ENCODE peak calls at places on chromosomes 3 and 15, in ten cellular contexts. V is glutamatergic neuron; X is mucosa of descending colon; K is activated CD8-positive, alpha-beta T cell treated with anti-CD3 and anti-CD28 coated beads for 36 hours; R is left ventricle myocardium inferior; W is colonic mucosa; L is spleen; E is heart right ventricle; O is activated B cell treated with CpG ODN at 0.5 μM for 24 hours; T is AG09309. M is an unnamed sample.

GRCh38 chr3:72334681-72335457 is 513.4 kb downstream of the SHQ1 start:
- DNase-seq in V (no peak), X (no peak), K (no peak), R (no peak), W (no peak), L (peak), E (no peak), O (no peak), T (no peak), M (no peak)

GRCh38 chr3:15051531-15051930 is 13.6 kb downstream of the MRPS25 start:
- DNase-seq in V (peak), X (peak), K (peak), R (no peak), W (peak), L (peak), E (no peak), O (no peak), T (no peak), M (peak)

GRCh38 chr3:37456270-37456708 is 281.9 kb upstream of the LRRFIP2 start:
- DNase-seq in V (no peak), X (peak), K (no peak), R (peak), W (peak), L (no peak), E (peak), O (no peak), T (no peak), M (no peak)

GRCh38 chr3:1087066-1087555 is 5.7 kb upstream of the CNTN6 start:
- DNase-seq in V (peak), X (peak), K (no peak), R (no peak), W (no peak), L (no peak), E (no peak), O (no peak), T (peak), M (no peak)

GRCh38 chr3:88677311-88677710 is 430.1 kb upstream of the EPHA3 start:
- DNase-seq in V (no peak), X (no peak), K (no peak), R (no peak), W (no peak), L (no peak), E (no peak), O (no peak), T (no peak), M (no peak)

GRCh38 chr3:52774901-52775864 is 2.2 kb upstream of the ITIH1 start:
- DNase-seq in V (no peak), X (peak), K (no peak), R (no peak), W (no peak), L (no peak), E (no peak), O (no peak), T (no peak), M (no peak)

GRCh38 chr15:49178477-49178876 is 8.4 kb downstream of the GALK2 start:
- DNase-seq in V (no peak), X (no peak), K (no peak), R (no peak), W (no peak), L (no peak), E (no peak), O (no peak), T (no peak), M (no peak)

GRCh38 chr15:65952425-65953053 is 83.2 kb downstream of the RAB11A start:
- DNase-seq in V (no peak), X (no peak), K (peak), R (no peak), W (no peak), L (peak), E (no peak), O (no peak), T (peak), M (no peak)

GRCh38 chr15:33852570-33852969 is 115.7 kb upstream of the CHRM5 start:
- DNase-seq in V (no peak), X (no peak), K (no peak), R (no peak), W (no peak), L (no peak), E (no peak), O (no peak), T (peak), M (no peak)

GRCh38 chr3:143973352-143974021 is 1.9 kb downstream of the DIPK2A start:
- DNase-seq in V (no peak), X (no peak), K (no peak), R (no peak), W (peak), L (no peak), E (no peak), O (no peak), T (no peak), M (no peak)

GRCh38 chr15:77002954-77003912 is 8.3 kb downstream of the PSTPIP1 start:
- DNase-seq in V (no peak), X (peak), K (peak), R (peak), W (peak), L (peak), E (no peak), O (no peak), T (no peak), M (peak)

GRCh38 chr3:159796744-159797143 is 191.9 kb upstream of the IL12A start:
- DNase-seq in V (no peak), X (no peak), K (no peak), R (no peak), W (no peak), L (no peak), E (no peak), O (no peak), T (peak), M (no peak)

GRCh38 chr3:12868039-12869024 is 27.0 kb upstream of the RPL32 start:
- DNase-seq in V (peak), X (peak), K (peak), R (peak), W (peak), L (peak), E (peak), O (peak), T (peak), M (peak)
- TF ChIP-seq CTCF in V (peak), X (peak), K (peak), R (peak), W (peak), L (peak), E (peak), O (peak), T (peak), M (peak)

GRCh38 chr3:63333815-63334214 is 55.7 kb downstream of the SYNPR start:
- DNase-seq in V (no peak), X (no peak), K (no peak), R (no peak), W (no peak), L (no peak), E (no peak), O (no peak), T (no peak), M (no peak)
- TF ChIP-seq CTCF in V (peak), X (no peak), K (no peak), R (peak), W (no peak), L (no peak), E (no peak), O (no peak), T (no peak), M (no peak)

GRCh38 chr15:45666119-45666875 is 31.5 kb downstream of the SQOR start:
- DNase-seq in V (no peak), X (no peak), K (no peak), R (no peak), W (no peak), L (no peak), E (no peak), O (no peak), T (no peak), M (no peak)
- TF ChIP-seq CTCF in V (no peak), X (no peak), K (no peak), R (no peak), W (no peak), L (no peak), E (no peak), O (no peak), T (no peak), M (no peak)

DNA sequence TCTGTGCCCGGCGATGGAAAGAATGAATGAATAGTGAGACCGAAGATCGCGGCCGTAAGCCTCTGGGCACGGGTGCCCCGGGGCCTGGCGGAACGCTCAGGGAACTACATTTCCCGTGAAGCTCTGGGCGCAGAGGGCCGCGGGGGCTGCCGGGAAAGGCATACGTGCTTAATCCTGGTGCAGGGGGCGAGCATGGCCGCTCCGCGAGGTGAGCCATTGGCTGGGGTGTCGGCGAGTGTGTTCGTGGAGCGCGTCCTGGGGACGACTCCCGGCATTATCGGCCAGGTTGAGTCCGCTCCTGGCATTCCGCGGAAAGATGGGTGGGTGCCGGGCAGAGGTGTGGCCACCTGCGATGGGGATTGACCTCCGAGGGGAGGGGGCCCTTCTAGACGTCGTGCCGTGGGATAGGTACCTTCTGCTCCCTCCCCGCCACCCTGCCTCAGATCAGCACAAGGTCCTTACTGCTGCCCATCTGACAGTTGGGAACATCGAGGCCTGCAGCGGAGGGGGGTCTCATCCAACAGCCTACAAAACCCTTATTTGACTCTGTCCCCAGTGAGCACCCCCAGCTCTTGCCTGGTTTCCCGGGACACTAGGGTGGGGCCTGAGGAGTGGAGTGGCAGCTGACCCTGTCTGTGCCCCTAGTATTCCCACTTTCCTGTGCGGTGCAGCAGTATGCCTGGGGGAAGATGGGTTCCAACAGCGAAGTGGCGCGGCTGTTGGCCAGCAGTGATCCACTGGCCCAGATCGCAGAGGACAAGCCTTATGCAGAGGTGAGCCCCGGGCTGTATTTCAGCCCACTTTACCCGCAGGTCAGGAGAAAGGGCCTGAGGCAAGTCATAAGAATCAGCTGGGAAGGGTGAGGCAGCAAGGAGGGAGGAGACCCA is at the start of gene MPI:
- DNase-seq in V (peak), X (peak), K (peak), R (peak), W (peak), L (peak), E (peak), O (peak), T (no peak), M (peak)
- TF ChIP-seq CTCF in V (peak), X (no peak), K (no peak), R (peak), W (no peak), L (no peak), E (no peak), O (no peak), T (no peak), M (no peak)

DNA sequence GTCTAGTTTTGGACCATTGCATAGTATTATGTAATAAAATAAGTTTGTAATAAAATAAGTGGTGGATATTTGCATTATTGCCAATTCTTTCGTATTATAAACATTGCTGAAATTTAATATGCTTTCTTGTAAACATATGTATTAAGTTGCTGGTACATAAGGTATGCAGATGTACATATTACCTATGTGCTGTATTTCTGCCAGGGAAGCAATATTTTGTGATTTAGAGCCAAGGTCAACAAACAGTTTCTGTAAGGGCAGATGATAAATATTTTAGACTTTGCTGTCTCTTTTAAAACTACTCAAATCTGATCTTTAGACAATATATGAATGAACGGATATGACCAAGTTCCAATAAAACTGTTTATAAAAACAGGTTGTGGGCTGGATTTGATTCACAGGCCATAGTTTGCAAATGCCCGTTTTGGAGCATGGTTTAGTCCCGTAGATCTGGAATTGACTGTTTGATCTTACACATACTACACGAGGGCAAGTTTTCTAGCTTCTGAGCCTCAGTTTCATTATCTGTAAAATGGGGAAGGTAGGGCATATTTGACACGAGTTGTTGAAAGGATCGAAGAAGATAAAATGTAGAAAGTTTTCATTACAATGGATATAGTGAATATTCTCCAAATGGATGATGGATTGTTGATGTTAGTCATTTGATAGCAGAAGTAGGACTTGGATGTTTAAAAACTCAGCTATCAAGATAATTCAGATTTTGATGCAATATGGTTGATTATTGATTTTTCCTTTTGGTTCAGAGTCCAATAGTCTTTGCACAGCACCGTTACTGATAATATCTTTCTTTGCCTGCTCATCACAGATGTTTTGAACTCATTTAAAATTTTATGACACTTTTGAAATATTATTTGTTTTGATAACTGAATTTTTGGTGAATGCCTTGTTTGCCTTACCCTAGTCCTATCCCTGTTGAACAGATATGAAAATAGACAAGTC is 394.6 kb downstream of the FEZF2 start:
- DNase-seq in V (no peak), X (no peak), K (no peak), R (no peak), W (no peak), L (no peak), E (no peak), O (no peak), T (no peak), M (no peak)
- TF ChIP-seq CTCF in V (no peak), X (no peak), K (no peak), R (no peak), W (no peak), L (no peak), E (no peak), O (no peak), T (no peak), M (no peak)

DNA sequence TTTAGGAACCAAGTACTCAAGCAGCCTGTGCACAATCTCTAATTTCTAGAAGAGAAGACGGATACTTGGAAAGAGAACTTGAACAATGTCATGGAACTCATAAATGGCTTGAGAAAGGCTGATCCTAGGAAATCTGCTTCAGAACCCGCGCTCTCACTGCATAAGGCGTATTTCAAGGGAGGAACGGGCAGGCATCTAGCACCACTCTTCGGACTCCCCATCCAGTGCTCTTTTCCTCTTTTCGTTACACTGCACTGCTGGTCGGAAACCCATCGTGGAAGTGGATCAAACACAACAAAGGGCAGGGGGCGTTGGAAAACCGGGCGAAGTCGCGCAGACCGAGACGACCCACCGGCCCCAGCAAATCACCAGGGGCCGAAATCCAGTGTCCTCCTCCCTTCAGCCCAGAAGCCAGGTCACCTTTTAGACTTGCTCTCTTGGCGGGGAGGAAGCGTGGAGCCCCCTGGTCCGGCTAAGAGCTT is 538 bp upstream of the TLNRD1 start:
- DNase-seq in V (no peak), X (no peak), K (peak), R (no peak), W (peak), L (no peak), E (no peak), O (no peak), T (no peak), M (no peak)
- TF ChIP-seq CTCF in V (no peak), X (no peak), K (no peak), R (no peak), W (no peak), L (no peak), E (no peak), O (no peak), T (no peak), M (no peak)

DNA sequence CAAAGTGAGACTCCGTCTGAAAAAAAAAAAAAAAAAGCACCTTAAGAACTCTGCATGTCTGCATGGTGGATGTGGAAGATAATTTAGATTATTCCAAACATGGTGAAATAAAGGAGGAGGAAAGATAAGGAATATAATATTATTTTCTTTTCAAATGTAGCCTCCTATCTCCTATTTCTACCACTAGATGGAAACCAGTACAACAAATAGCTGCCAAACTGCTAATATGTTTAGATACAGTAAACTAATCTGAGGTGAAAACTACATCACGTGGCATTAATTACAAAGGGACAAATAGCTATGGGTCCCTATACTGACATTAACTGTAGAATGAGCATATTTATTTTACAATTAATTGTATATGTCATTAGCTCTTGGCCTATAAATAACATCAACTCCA is 197.8 kb downstream of the TBC1D5 start:
- DNase-seq in V (no peak), X (no peak), K (no peak), R (no peak), W (no peak), L (no peak), E (no peak), O (no peak), T (no peak), M (no peak)
- TF ChIP-seq CTCF in V (no peak), X (no peak), K (no peak), R (peak), W (no peak), L (no peak), E (no peak), O (no peak), T (peak), M (no peak)

GRCh38 chr3:55441499-55441898 is 45.6 kb downstream of the WNT5A start:
- DNase-seq in V (no peak), X (no peak), K (no peak), R (no peak), W (no peak), L (no peak), E (no peak), O (no peak), T (no peak), M (no peak)
- TF ChIP-seq CTCF in V (no peak), X (no peak), K (no peak), R (no peak), W (no peak), L (no peak), E (no peak), O (no peak), T (no peak), M (no peak)